ENCODE peak calls at places on chromosome 22, in seven cellular contexts. V is vagina, F is heart left ventricle, Y is A549, B is GM12891, C is endothelial cell of umbilical vein, M is uterus. J is an unnamed sample.

GRCh38 chr22:41840216-41840615 is 7.3 kb downstream of the SREBF2 start:
- DNase-seq in V (no peak), F (no peak), Y (no peak), B (no peak), C (no peak), M (no peak), J (no peak)

GRCh38 chr22:21927174-21927823 is 25.3 kb downstream of the PPM1F start:
- DNase-seq in V (no peak), F (no peak), Y (no peak), B (no peak), C (no peak), M (no peak), J (no peak)

GRCh38 chr22:41446057-41446501 is 522 bp downstream of the TOB2 start:
- DNase-seq in V (no peak), F (no peak), Y (no peak), B (no peak), C (peak), M (peak), J (no peak)

GRCh38 chr22:42560781-42561180 is 7.0 kb downstream of the SERHL2 start:
- DNase-seq in V (no peak), F (no peak), Y (peak), B (no peak), C (no peak), M (no peak), J (no peak)

GRCh38 chr22:40418366-40419201 is 48.2 kb downstream of the SGSM3 start:
- DNase-seq in V (no peak), F (no peak), Y (no peak), B (no peak), C (no peak), M (no peak), J (no peak)

GRCh38 chr22:41927813-41928212 is 1.2 kb upstream of the TNFRSF13C start:
- DNase-seq in V (no peak), F (no peak), Y (no peak), B (no peak), C (no peak), M (no peak), J (no peak)

GRCh38 chr22:17931400-17931825 is 92.9 kb downstream of the MICAL3 start:
- DNase-seq in V (no peak), F (no peak), Y (no peak), B (no peak), C (no peak), M (no peak), J (no peak)

GRCh38 chr22:42993651-42994275 is 21.2 kb downstream of the PACSIN2 start:
- DNase-seq in V (no peak), F (no peak), Y (peak), B (no peak), C (no peak), M (no peak), J (no peak)

GRCh38 chr22:44567846-44568493 is 69.9 kb upstream of the RTL6 start:
- DNase-seq in V (no peak), F (peak), Y (peak), B (no peak), C (peak), M (no peak), J (no peak)

GRCh38 chr22:19040581-19041402 is 81.4 kb downstream of the DGCR2 start:
- DNase-seq in V (no peak), F (peak), Y (no peak), B (no peak), C (no peak), M (no peak), J (no peak)

GRCh38 chr22:35046744-35047462 is 19.1 kb upstream of the ISX start:
- DNase-seq in V (no peak), F (no peak), Y (no peak), B (no peak), C (no peak), M (no peak), J (no peak)

GRCh38 chr22:18110944-18111758 is 542 bp downstream of the TUBA8 start:
- DNase-seq in V (no peak), F (no peak), Y (no peak), B (no peak), C (peak), M (no peak), J (no peak)

GRCh38 chr22:36291831-36292740 is 39.2 kb downstream of the APOL1 start:
- DNase-seq in V (no peak), F (no peak), Y (no peak), B (no peak), C (no peak), M (no peak), J (no peak)

GRCh38 chr22:39212721-39213376 is 31.9 kb downstream of the PDGFB start:
- DNase-seq in V (no peak), F (no peak), Y (peak), B (no peak), C (no peak), M (no peak), J (peak)

GRCh38 chr22:48153726-48154125 is 1391.3 kb downstream of the TBC1D22A start:
- DNase-seq in V (no peak), F (no peak), Y (no peak), B (no peak), C (no peak), M (no peak), J (no peak)

GRCh38 chr22:34943830-34944229 is 122.1 kb upstream of the ISX start:
- DNase-seq in V (no peak), F (no peak), Y (peak), B (no peak), C (no peak), M (no peak), J (no peak)

GRCh38 chr22:39174498-39175120 is 22.1 kb upstream of the CBX7 start:
- DNase-seq in V (no peak), F (peak), Y (peak), B (no peak), C (peak), M (peak), J (peak)

GRCh38 chr22:44362249-44363040 is 49.7 kb upstream of the SHISAL1 start:
- DNase-seq in V (no peak), F (peak), Y (no peak), B (no peak), C (no peak), M (no peak), J (no peak)

GRCh38 chr22:22032099-22032905 is 49.7 kb upstream of the TOP3B start:
- DNase-seq in V (peak), F (no peak), Y (no peak), B (no peak), C (no peak), M (no peak), J (no peak)

GRCh38 chr22:38843201-38843715 is 570 bp downstream of the NPTXR start:
- DNase-seq in V (no peak), F (peak), Y (peak), B (peak), C (peak), M (peak), J (peak)

GRCh38 chr22:42313804-42314581 is 43.5 kb upstream of the TCF20 start:
- DNase-seq in V (no peak), F (no peak), Y (peak), B (peak), C (peak), M (peak), J (peak)

GRCh38 chr22:43317252-43317651 is 25.9 kb downstream of the SCUBE1 start:
- DNase-seq in V (no peak), F (no peak), Y (no peak), B (no peak), C (no peak), M (no peak), J (no peak)

GRCh38 chr22:49066619-49067018 is 761.1 kb downstream of the BRD1 start:
- DNase-seq in V (no peak), F (no peak), Y (no peak), B (no peak), C (no peak), M (no peak), J (no peak)

GRCh38 chr22:43850529-43850928 is 11.8 kb downstream of the SULT4A1 start:
- DNase-seq in V (no peak), F (no peak), Y (no peak), B (no peak), C (no peak), M (no peak), J (no peak)

GRCh38 chr22:17998913-17999312 is 25.4 kb downstream of the MICAL3 start:
- DNase-seq in V (no peak), F (no peak), Y (no peak), B (no peak), C (no peak), M (no peak), J (no peak)

GRCh38 chr22:20128902-20129746 is 2.5 kb upstream of the ZDHHC8 start:
- DNase-seq in V (no peak), F (no peak), Y (peak), B (no peak), C (peak), M (no peak), J (no peak)

GRCh38 chr22:22045576-22046335 is 63.2 kb upstream of the TOP3B start:
- DNase-seq in V (no peak), F (no peak), Y (no peak), B (no peak), C (no peak), M (no peak), J (no peak)

GRCh38 chr22:44337658-44338004 is 24.9 kb upstream of the SHISAL1 start:
- DNase-seq in V (no peak), F (no peak), Y (peak), B (no peak), C (no peak), M (peak), J (peak)

GRCh38 chr22:33806191-33806590 is 114.1 kb downstream of the LARGE1 start:
- DNase-seq in V (no peak), F (no peak), Y (no peak), B (peak), C (no peak), M (no peak), J (no peak)

GRCh38 chr22:38177926-38178604 is 3.6 kb downstream of the PLA2G6 start:
- DNase-seq in V (no peak), F (no peak), Y (peak), B (no peak), C (peak), M (peak), J (peak)

GRCh38 chr22:21055564-21055834 is 9.8 kb downstream of the LRRC74B start:
- DNase-seq in V (no peak), F (no peak), Y (no peak), B (no peak), C (no peak), M (no peak), J (no peak)

GRCh38 chr22:21657020-21657360 is 8.8 kb upstream of the PPIL2 start:
- DNase-seq in V (no peak), F (no peak), Y (no peak), B (no peak), C (no peak), M (no peak), J (no peak)

GRCh38 chr22:50282361-50283144 is 12.4 kb upstream of the MAPK11 start:
- DNase-seq in V (no peak), F (no peak), Y (peak), B (no peak), C (no peak), M (no peak), J (peak)
- TF ChIP-seq POLR2A in V (no peak), F (no peak), Y (no peak), B (no peak), C (no peak), M (no peak), J (no peak)

GRCh38 chr22:46150615-46151423 is 493 bp downstream of the PPARA start:
- DNase-seq in V (no peak), F (peak), Y (no peak), B (peak), C (peak), M (peak), J (peak)
- TF ChIP-seq POLR2A in V (no peak), F (no peak), Y (no peak), B (no peak), C (no peak), M (no peak), J (no peak)

GRCh38 chr22:50346415-50346945 is 3.4 kb downstream of the PPP6R2 start:
- DNase-seq in V (no peak), F (no peak), Y (no peak), B (no peak), C (no peak), M (no peak), J (no peak)

GRCh38 chr22:50341977-50342650 is 1.0 kb upstream of the PPP6R2 start:
- DNase-seq in V (no peak), F (peak), Y (peak), B (peak), C (peak), M (peak), J (no peak)

GRCh38 chr22:50343541-50343935 is 411 bp downstream of the PPP6R2 start:
- DNase-seq in V (no peak), F (no peak), Y (no peak), B (no peak), C (no peak), M (no peak), J (no peak)

GRCh38 chr22:50340157-50340879 is 2.8 kb upstream of the PPP6R2 start:
- DNase-seq in V (no peak), F (peak), Y (peak), B (no peak), C (no peak), M (no peak), J (no peak)

GRCh38 chr22:50342651-50343540 is at the start of gene PPP6R2:
- DNase-seq in V (no peak), F (peak), Y (peak), B (peak), C (peak), M (peak), J (no peak)
- TF ChIP-seq POLR2A in V (no peak), F (no peak), Y (no peak), B (peak), C (peak), M (no peak), J (peak)

GRCh38 chr22:30183271-30183670 is 63.3 kb downstream of the LIF start:
- DNase-seq in V (no peak), F (no peak), Y (no peak), B (no peak), C (no peak), M (no peak), J (no peak)

GRCh38 chr22:30186048-30186447 is 60.5 kb downstream of the LIF start:
- DNase-seq in V (no peak), F (no peak), Y (no peak), B (no peak), C (no peak), M (no peak), J (no peak)

GRCh38 chr22:30186535-30186934 is 60.0 kb downstream of the LIF start:
- DNase-seq in V (no peak), F (no peak), Y (peak), B (no peak), C (no peak), M (no peak), J (no peak)

GRCh38 chr22:30183861-30184278 is 62.7 kb downstream of the LIF start:
- DNase-seq in V (no peak), F (no peak), Y (no peak), B (no peak), C (no peak), M (no peak), J (no peak)

DNA sequence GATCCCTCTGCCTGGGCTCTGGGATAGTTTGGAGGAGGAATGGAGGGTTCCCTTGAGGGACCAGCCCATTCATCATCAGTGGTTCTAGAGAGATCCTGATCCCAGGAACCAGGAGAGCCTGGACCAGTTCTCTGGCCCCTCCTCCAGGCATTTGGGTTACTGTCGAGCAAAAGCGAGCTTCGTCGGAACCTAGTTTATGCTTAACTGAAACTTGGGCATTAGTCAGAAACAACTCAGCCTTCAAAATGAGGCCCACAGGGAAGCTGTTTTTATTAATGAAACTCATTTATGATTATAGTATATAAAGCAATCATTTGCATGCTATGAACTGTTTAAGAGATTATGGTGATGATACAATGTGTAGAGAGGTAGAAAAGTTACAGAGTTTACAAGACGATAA is 61.4 kb downstream of the LIF start:
- DNase-seq in V (no peak), F (no peak), Y (no peak), B (no peak), C (no peak), M (no peak), J (no peak)
- TF ChIP-seq POLR2A in V (no peak), F (no peak), Y (no peak), B (no peak), C (no peak), M (no peak), J (no peak)

DNA sequence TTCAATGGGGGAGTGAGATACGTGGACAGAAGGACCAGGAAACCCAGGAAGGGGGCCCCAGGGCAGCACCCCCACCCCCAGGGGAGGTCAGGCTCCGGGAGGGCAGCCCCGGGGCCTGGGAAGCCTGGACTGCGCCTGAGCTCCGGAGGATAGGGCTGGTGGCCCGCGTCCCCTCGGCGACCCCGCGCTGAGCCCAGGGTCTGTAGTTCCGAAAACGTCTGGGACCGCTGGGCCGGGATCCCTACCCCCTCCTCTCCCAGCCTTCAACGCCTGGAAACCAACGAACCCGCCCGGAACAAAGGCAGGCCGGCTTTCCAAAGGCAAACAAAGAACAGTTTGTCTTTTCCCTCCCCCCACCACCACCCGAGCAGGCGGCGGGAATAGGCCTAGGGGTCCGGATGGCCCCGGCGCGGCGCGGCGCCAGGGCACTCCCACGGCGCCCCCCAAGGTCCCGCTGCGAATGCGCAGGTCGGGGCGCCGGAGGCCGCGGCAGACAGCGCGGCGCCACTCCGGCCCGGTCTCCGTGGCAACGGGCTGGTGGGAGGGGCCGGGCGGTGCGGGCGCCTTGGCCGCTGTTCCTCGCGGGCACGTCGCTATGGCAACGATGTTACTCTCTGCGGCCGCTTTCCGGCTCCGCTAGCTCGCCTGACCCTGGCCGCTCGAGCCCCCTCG is 58.5 kb downstream of the IGLL1 start:
- DNase-seq in V (no peak), F (peak), Y (peak), B (peak), C (peak), M (peak), J (peak)
- TF ChIP-seq POLR2A in V (no peak), F (no peak), Y (no peak), B (no peak), C (peak), M (peak), J (peak)

DNA sequence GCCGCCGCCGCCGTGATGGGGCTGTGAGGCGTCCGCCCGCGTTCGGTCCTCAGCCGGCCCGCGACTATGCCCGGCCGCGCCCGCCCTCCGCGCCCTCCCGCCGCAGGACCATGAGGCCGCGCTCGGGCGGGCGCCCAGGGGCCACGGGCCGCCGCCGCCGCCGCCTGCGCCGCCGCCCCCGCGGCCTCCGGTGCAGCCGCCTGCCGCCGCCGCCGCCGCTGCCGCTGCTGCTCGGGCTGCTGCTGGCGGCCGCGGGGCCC is 215 bp downstream of the ZNRF3 start:
- DNase-seq in V (no peak), F (no peak), Y (no peak), B (no peak), C (no peak), M (no peak), J (no peak)
- TF ChIP-seq POLR2A in V (no peak), F (no peak), Y (peak), B (no peak), C (no peak), M (no peak), J (no peak)

GRCh38 chr22:27663812-27664211 is 137.7 kb downstream of the MN1 start:
- DNase-seq in V (no peak), F (no peak), Y (no peak), B (no peak), C (peak), M (no peak), J (no peak)

GRCh38 chr22:27667121-27667843 is 134.3 kb downstream of the MN1 start:
- DNase-seq in V (no peak), F (peak), Y (no peak), B (no peak), C (no peak), M (peak), J (no peak)

GRCh38 chr22:27668828-27669797 is 132.4 kb downstream of the MN1 start:
- DNase-seq in V (no peak), F (peak), Y (peak), B (no peak), C (peak), M (no peak), J (peak)

GRCh38 chr22:27663031-27663367 is 138.6 kb downstream of the MN1 start:
- DNase-seq in V (no peak), F (no peak), Y (no peak), B (no peak), C (no peak), M (no peak), J (no peak)

DNA sequence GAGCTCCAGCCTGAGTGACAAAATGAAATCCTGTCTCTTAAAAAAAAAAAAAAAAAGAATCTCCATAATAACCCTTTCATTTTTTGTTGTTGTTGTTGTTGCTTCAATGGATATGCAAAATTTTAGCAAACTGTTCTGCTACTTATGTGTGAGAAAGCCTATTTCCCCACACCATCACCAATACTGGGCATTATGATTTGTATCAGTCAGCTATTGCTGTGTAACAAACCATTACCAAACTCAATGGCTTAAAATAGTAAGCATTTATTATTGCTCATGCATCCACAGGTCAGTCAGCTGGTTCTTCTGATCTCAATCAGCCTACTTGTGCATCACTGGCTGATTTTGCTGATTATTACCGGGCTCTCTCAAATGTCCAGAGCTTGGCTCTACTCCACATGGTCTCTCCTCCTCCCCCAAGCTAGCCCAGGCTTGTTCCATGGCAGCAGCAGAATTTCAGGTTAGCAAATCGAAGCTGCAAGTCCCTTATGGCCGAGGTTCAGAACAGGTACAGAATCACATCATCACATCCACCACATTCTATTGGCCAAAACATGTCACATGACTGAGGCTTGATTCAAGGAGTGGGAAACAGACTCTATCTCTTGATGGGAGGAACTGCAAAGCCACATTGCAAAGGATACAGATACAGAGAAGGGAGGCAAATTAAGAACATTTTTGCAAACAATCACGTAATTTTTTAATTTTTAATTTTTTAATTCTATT is 135.1 kb downstream of the MN1 start:
- DNase-seq in V (no peak), F (no peak), Y (no peak), B (no peak), C (no peak), M (no peak), J (no peak)
- TF ChIP-seq POLR2A in V (no peak), F (no peak), Y (no peak), B (no peak), C (no peak), M (no peak), J (no peak)

GRCh38 chr22:32034275-32034674 is 8.8 kb upstream of the SLC5A1 start:
- DNase-seq in V (no peak), F (no peak), Y (no peak), B (no peak), C (no peak), M (no peak), J (no peak)

GRCh38 chr22:32042924-32043323 is at the start of gene SLC5A1:
- DNase-seq in V (no peak), F (no peak), Y (no peak), B (no peak), C (no peak), M (no peak), J (no peak)

GRCh38 chr22:32031466-32031865 is 11.6 kb upstream of the SLC5A1 start:
- DNase-seq in V (no peak), F (no peak), Y (no peak), B (no peak), C (no peak), M (no peak), J (no peak)

GRCh38 chr22:32040324-32040904 is 2.6 kb upstream of the SLC5A1 start:
- DNase-seq in V (no peak), F (no peak), Y (no peak), B (no peak), C (no peak), M (no peak), J (no peak)

GRCh38 chr22:32037236-32037635 is 5.8 kb upstream of the SLC5A1 start:
- DNase-seq in V (no peak), F (no peak), Y (no peak), B (no peak), C (no peak), M (no peak), J (no peak)
- TF ChIP-seq POLR2A in V (no peak), F (no peak), Y (no peak), B (no peak), C (no peak), M (no peak), J (no peak)

J was measured in H54.